ENCODE peak calls at places on chromosomes 4 and X, in five cellular contexts. One of them, this sample, is unnamed. For H3K27me3, the result is how much of the 10 kb centered on the place peaks cover.

GRCh38 chr4:1244081-1244977 is 4.6 kb downstream of the CTBP1 start:
- DNase-seq in dorsolateral prefrontal cortex: no peak
- DNase-seq in uterus: peak
- DNase-seq in heart right ventricle: no peak
- DNase-seq in CD8-positive, alpha-beta memory T cell: peak
- DNase-seq in this sample: no peak

GRCh38 chr4:24988776-24989175 is 42.0 kb downstream of the LGI2 start:
- DNase-seq in dorsolateral prefrontal cortex: no peak
- DNase-seq in uterus: no peak
- DNase-seq in heart right ventricle: no peak
- DNase-seq in CD8-positive, alpha-beta memory T cell: no peak
- DNase-seq in this sample: no peak

GRCh38 chr4:186844059-186844681 is 120.5 kb upstream of the FAT1 start:
- DNase-seq in dorsolateral prefrontal cortex: no peak
- DNase-seq in uterus: peak
- DNase-seq in heart right ventricle: no peak
- DNase-seq in CD8-positive, alpha-beta memory T cell: no peak
- DNase-seq in this sample: no peak

GRCh38 chrX:123975180-123975579 is 13.7 kb downstream of the STAG2 start:
- DNase-seq in dorsolateral prefrontal cortex: no peak
- DNase-seq in uterus: no peak
- DNase-seq in heart right ventricle: no peak
- DNase-seq in CD8-positive, alpha-beta memory T cell: no peak
- DNase-seq in this sample: no peak

GRCh38 chr4:83906561-83906960 is 370.7 kb downstream of the GPAT3 start:
- DNase-seq in dorsolateral prefrontal cortex: no peak
- DNase-seq in uterus: no peak
- DNase-seq in heart right ventricle: no peak
- DNase-seq in CD8-positive, alpha-beta memory T cell: no peak
- DNase-seq in this sample: no peak

GRCh38 chr4:28287837-28288236 is 1427.2 kb downstream of the STIM2 start:
- DNase-seq in dorsolateral prefrontal cortex: no peak
- DNase-seq in uterus: no peak
- DNase-seq in heart right ventricle: no peak
- DNase-seq in CD8-positive, alpha-beta memory T cell: no peak
- DNase-seq in this sample: peak

GRCh38 chr4:17276821-17277220 is 235.1 kb downstream of the QDPR start:
- DNase-seq in dorsolateral prefrontal cortex: peak
- DNase-seq in uterus: peak
- DNase-seq in heart right ventricle: peak
- DNase-seq in CD8-positive, alpha-beta memory T cell: no peak
- DNase-seq in this sample: no peak

GRCh38 chrX:40207626-40208025 is 109.9 kb upstream of the BCOR start:
- DNase-seq in dorsolateral prefrontal cortex: no peak
- DNase-seq in uterus: no peak
- DNase-seq in heart right ventricle: no peak
- DNase-seq in CD8-positive, alpha-beta memory T cell: no peak
- DNase-seq in this sample: no peak

GRCh38 chr4:107939307-107939706 is 8.0 kb downstream of the CYP2U1 start:
- DNase-seq in dorsolateral prefrontal cortex: no peak
- DNase-seq in uterus: no peak
- DNase-seq in heart right ventricle: no peak
- DNase-seq in CD8-positive, alpha-beta memory T cell: no peak
- DNase-seq in this sample: no peak

GRCh38 chrX:130176354-130176776 is 4.6 kb downstream of the RAB33A start:
- DNase-seq in dorsolateral prefrontal cortex: no peak
- DNase-seq in uterus: no peak
- DNase-seq in heart right ventricle: no peak
- DNase-seq in CD8-positive, alpha-beta memory T cell: no peak
- DNase-seq in this sample: no peak

GRCh38 chrX:111348363-111348927 is 63.5 kb downstream of the DCX start:
- DNase-seq in dorsolateral prefrontal cortex: no peak
- DNase-seq in uterus: no peak
- DNase-seq in heart right ventricle: peak
- DNase-seq in CD8-positive, alpha-beta memory T cell: no peak
- DNase-seq in this sample: no peak

GRCh38 chr4:25500626-25501318 is 123.7 kb downstream of the ANAPC4 start:
- DNase-seq in dorsolateral prefrontal cortex: no peak
- DNase-seq in uterus: no peak
- DNase-seq in heart right ventricle: no peak
- DNase-seq in CD8-positive, alpha-beta memory T cell: no peak
- DNase-seq in this sample: no peak

GRCh38 chrX:11619426-11619825 is 46.3 kb downstream of the ARHGAP6 start:
- DNase-seq in dorsolateral prefrontal cortex: no peak
- DNase-seq in uterus: peak
- DNase-seq in heart right ventricle: no peak
- DNase-seq in CD8-positive, alpha-beta memory T cell: no peak
- DNase-seq in this sample: no peak

GRCh38 chrX:135543924-135544323 is 23.5 kb downstream of the INTS6L start:
- DNase-seq in dorsolateral prefrontal cortex: no peak
- DNase-seq in uterus: no peak
- DNase-seq in heart right ventricle: no peak
- DNase-seq in CD8-positive, alpha-beta memory T cell: peak
- DNase-seq in this sample: no peak

GRCh38 chr4:86961605-86962295 is 26.9 kb downstream of the AFF1 start:
- DNase-seq in dorsolateral prefrontal cortex: no peak
- DNase-seq in uterus: peak
- DNase-seq in heart right ventricle: no peak
- DNase-seq in CD8-positive, alpha-beta memory T cell: no peak
- DNase-seq in this sample: peak

GRCh38 chrX:155888139-155888538 is 7.0 kb downstream of the VAMP7 start:
- DNase-seq in dorsolateral prefrontal cortex: no peak
- DNase-seq in uterus: no peak
- DNase-seq in heart right ventricle: no peak
- DNase-seq in CD8-positive, alpha-beta memory T cell: no peak
- DNase-seq in this sample: peak

GRCh38 chrX:74080165-74080564 is 223.8 kb upstream of the ZCCHC13 start:
- DNase-seq in dorsolateral prefrontal cortex: no peak
- DNase-seq in uterus: no peak
- DNase-seq in heart right ventricle: no peak
- DNase-seq in CD8-positive, alpha-beta memory T cell: no peak
- DNase-seq in this sample: no peak

GRCh38 chrX:37472836-37473235 is 98.6 kb upstream of the LANCL3 start:
- DNase-seq in dorsolateral prefrontal cortex: no peak
- DNase-seq in uterus: no peak
- DNase-seq in heart right ventricle: no peak
- DNase-seq in CD8-positive, alpha-beta memory T cell: no peak
- DNase-seq in this sample: no peak

GRCh38 chr4:74109116-74109791 is 10.3 kb upstream of the CXCL2 start:
- DNase-seq in dorsolateral prefrontal cortex: no peak
- DNase-seq in uterus: no peak
- DNase-seq in heart right ventricle: peak
- DNase-seq in CD8-positive, alpha-beta memory T cell: no peak
- DNase-seq in this sample: peak

GRCh38 chr4:150173854-150174398 is 95.7 kb downstream of the DCLK2 start:
- DNase-seq in dorsolateral prefrontal cortex: no peak
- DNase-seq in uterus: peak
- DNase-seq in heart right ventricle: peak
- DNase-seq in CD8-positive, alpha-beta memory T cell: no peak
- DNase-seq in this sample: no peak

GRCh38 chrX:140091276-140091886 is 126.1 kb upstream of the CXorf66 start:
- DNase-seq in dorsolateral prefrontal cortex: peak
- DNase-seq in uterus: no peak
- DNase-seq in heart right ventricle: no peak
- DNase-seq in CD8-positive, alpha-beta memory T cell: no peak
- DNase-seq in this sample: no peak

GRCh38 chr4:55633903-55634302 is 2.2 kb downstream of the NMU start:
- DNase-seq in dorsolateral prefrontal cortex: no peak
- DNase-seq in uterus: no peak
- DNase-seq in heart right ventricle: no peak
- DNase-seq in CD8-positive, alpha-beta memory T cell: no peak
- DNase-seq in this sample: no peak
- H3K27me3 ChIP-seq in dorsolateral prefrontal cortex: under half
- H3K27me3 ChIP-seq in uterus: under half
- H3K27me3 ChIP-seq in heart right ventricle: under half
- H3K27me3 ChIP-seq in CD8-positive, alpha-beta memory T cell: under half
- H3K27me3 ChIP-seq in this sample: under half

GRCh38 chr4:182846041-182846440 is 71.1 kb downstream of the DCTD start:
- DNase-seq in dorsolateral prefrontal cortex: no peak
- DNase-seq in uterus: no peak
- DNase-seq in heart right ventricle: no peak
- DNase-seq in CD8-positive, alpha-beta memory T cell: no peak
- DNase-seq in this sample: no peak
- H3K27me3 ChIP-seq in dorsolateral prefrontal cortex: under half
- H3K27me3 ChIP-seq in uterus: under half
- H3K27me3 ChIP-seq in heart right ventricle: under half
- H3K27me3 ChIP-seq in CD8-positive, alpha-beta memory T cell: under half
- H3K27me3 ChIP-seq in this sample: under half

GRCh38 chrX:69216446-69216845 is 51.2 kb upstream of the PJA1 start:
- DNase-seq in dorsolateral prefrontal cortex: no peak
- DNase-seq in uterus: no peak
- DNase-seq in heart right ventricle: no peak
- DNase-seq in CD8-positive, alpha-beta memory T cell: no peak
- DNase-seq in this sample: no peak

GRCh38 chrX:69216911-69217310 is 51.7 kb upstream of the PJA1 start:
- DNase-seq in dorsolateral prefrontal cortex: no peak
- DNase-seq in uterus: no peak
- DNase-seq in heart right ventricle: no peak
- DNase-seq in CD8-positive, alpha-beta memory T cell: no peak
- DNase-seq in this sample: no peak

GRCh38 chrX:69214463-69214862 is 49.2 kb upstream of the PJA1 start:
- DNase-seq in dorsolateral prefrontal cortex: no peak
- DNase-seq in uterus: no peak
- DNase-seq in heart right ventricle: no peak
- DNase-seq in CD8-positive, alpha-beta memory T cell: no peak
- DNase-seq in this sample: no peak

GRCh38 chrX:69218407-69218806 is 53.2 kb upstream of the PJA1 start:
- DNase-seq in dorsolateral prefrontal cortex: no peak
- DNase-seq in uterus: no peak
- DNase-seq in heart right ventricle: no peak
- DNase-seq in CD8-positive, alpha-beta memory T cell: no peak
- DNase-seq in this sample: no peak

DNA sequence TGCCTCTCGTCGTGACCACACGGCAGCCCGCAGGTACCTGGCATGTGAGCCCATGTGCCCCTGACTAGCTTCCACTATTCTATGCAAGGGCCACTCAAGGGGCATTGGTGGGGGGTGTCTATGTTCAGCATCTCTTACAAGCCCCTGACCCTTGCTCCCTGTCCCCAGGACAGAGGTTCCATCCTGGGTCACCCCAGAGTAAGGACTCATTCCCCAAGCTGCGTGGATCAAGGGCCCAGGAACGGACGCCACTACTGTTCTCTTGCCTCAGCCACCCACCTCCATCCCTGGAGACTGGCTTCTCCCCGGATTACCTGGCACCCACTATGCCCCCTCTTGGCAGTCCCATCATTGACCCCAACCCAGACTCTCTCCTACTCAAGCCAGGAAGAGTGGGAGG is 49.9 kb upstream of the PJA1 start:
- DNase-seq in dorsolateral prefrontal cortex: no peak
- DNase-seq in uterus: no peak
- DNase-seq in heart right ventricle: no peak
- DNase-seq in CD8-positive, alpha-beta memory T cell: no peak
- DNase-seq in this sample: no peak
- H3K27me3 ChIP-seq in dorsolateral prefrontal cortex: under half
- H3K27me3 ChIP-seq in uterus: under half
- H3K27me3 ChIP-seq in heart right ventricle: under half
- H3K27me3 ChIP-seq in CD8-positive, alpha-beta memory T cell: under half
- H3K27me3 ChIP-seq in this sample: under half

GRCh38 chr4:155849042-155849441 is 17.0 kb downstream of the ASIC5 start:
- DNase-seq in dorsolateral prefrontal cortex: no peak
- DNase-seq in uterus: no peak
- DNase-seq in heart right ventricle: no peak
- DNase-seq in CD8-positive, alpha-beta memory T cell: no peak
- DNase-seq in this sample: no peak
- H3K27me3 ChIP-seq in dorsolateral prefrontal cortex: under half
- H3K27me3 ChIP-seq in uterus: under half
- H3K27me3 ChIP-seq in heart right ventricle: under half
- H3K27me3 ChIP-seq in CD8-positive, alpha-beta memory T cell: under half
- H3K27me3 ChIP-seq in this sample: under half

GRCh38 chr4:173440888-173441287 is 42.0 kb upstream of the SCRG1 start:
- DNase-seq in dorsolateral prefrontal cortex: no peak
- DNase-seq in uterus: no peak
- DNase-seq in heart right ventricle: no peak
- DNase-seq in CD8-positive, alpha-beta memory T cell: no peak
- DNase-seq in this sample: no peak
- H3K27me3 ChIP-seq in dorsolateral prefrontal cortex: under half
- H3K27me3 ChIP-seq in uterus: under half
- H3K27me3 ChIP-seq in heart right ventricle: under half
- H3K27me3 ChIP-seq in CD8-positive, alpha-beta memory T cell: under half
- H3K27me3 ChIP-seq in this sample: under half

GRCh38 chr4:100009490-100009889 is 59.4 kb upstream of the H2AZ1 start:
- DNase-seq in dorsolateral prefrontal cortex: no peak
- DNase-seq in uterus: no peak
- DNase-seq in heart right ventricle: no peak
- DNase-seq in CD8-positive, alpha-beta memory T cell: no peak
- DNase-seq in this sample: no peak

GRCh38 chr4:100008048-100008447 is 58.0 kb upstream of the H2AZ1 start:
- DNase-seq in dorsolateral prefrontal cortex: no peak
- DNase-seq in uterus: no peak
- DNase-seq in heart right ventricle: no peak
- DNase-seq in CD8-positive, alpha-beta memory T cell: no peak
- DNase-seq in this sample: no peak
- H3K27me3 ChIP-seq in dorsolateral prefrontal cortex: under half
- H3K27me3 ChIP-seq in uterus: under half
- H3K27me3 ChIP-seq in heart right ventricle: under half
- H3K27me3 ChIP-seq in CD8-positive, alpha-beta memory T cell: under half
- H3K27me3 ChIP-seq in this sample: under half

DNA sequence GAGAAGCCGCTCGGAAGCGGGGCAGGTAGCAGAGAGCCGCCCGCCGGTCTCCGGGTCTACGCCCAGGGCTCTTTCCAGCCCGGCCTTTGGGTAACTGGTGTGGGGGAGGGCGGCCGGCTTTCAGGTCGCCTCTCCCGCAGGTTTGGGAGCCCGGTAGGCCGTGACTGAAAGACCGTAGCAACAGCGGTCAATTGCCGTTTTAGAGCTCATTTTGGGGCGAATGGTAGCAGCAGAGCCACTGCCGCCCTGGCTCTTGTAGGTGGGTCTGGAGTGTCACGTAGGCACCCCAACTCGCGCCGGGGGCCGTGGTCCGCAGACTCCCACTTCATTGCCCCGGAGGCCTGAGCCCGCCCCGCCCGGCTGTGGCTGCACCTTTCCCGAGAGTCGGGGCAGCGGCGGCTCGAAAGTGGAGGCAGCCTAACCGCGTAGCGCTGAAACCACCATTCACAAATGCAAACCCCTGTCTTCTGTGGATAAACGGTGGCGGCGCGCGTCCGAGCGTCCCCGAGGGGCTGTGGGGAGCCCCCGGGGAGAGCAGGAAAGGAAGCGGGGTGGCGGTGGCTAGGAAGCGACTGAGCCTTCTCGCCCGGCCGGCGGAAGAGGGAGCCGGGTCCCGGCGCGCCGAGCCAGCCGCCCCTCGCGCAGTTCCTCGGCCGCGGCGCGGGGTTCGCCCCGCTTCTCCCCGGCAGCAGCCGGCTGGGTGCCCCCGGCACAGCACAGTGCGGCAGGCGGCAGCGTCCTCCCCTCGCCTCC is 2185.1 kb upstream of the TENM3 start:
- DNase-seq in dorsolateral prefrontal cortex: peak
- DNase-seq in uterus: no peak
- DNase-seq in heart right ventricle: no peak
- DNase-seq in CD8-positive, alpha-beta memory T cell: no peak
- DNase-seq in this sample: no peak
- H3K27me3 ChIP-seq in dorsolateral prefrontal cortex: under half
- H3K27me3 ChIP-seq in uterus: under half
- H3K27me3 ChIP-seq in heart right ventricle: under half
- H3K27me3 ChIP-seq in CD8-positive, alpha-beta memory T cell: under half
- H3K27me3 ChIP-seq in this sample: under half

GRCh38 chrX:104270916-104271512 is 16.3 kb upstream of the ESX1 start:
- DNase-seq in dorsolateral prefrontal cortex: peak
- DNase-seq in uterus: peak
- DNase-seq in heart right ventricle: peak
- DNase-seq in CD8-positive, alpha-beta memory T cell: no peak
- DNase-seq in this sample: no peak

GRCh38 chrX:104270212-104270611 is 15.5 kb upstream of the ESX1 start:
- DNase-seq in dorsolateral prefrontal cortex: no peak
- DNase-seq in uterus: no peak
- DNase-seq in heart right ventricle: no peak
- DNase-seq in CD8-positive, alpha-beta memory T cell: no peak
- DNase-seq in this sample: no peak
- H3K27me3 ChIP-seq in dorsolateral prefrontal cortex: under half
- H3K27me3 ChIP-seq in uterus: under half
- H3K27me3 ChIP-seq in heart right ventricle: under half
- H3K27me3 ChIP-seq in CD8-positive, alpha-beta memory T cell: under half
- H3K27me3 ChIP-seq in this sample: under half

This sample was measured in kidney epithelial cell.